ENCODE peak calls at places on chromosomes 5 and 9, in four cellular contexts. B is neural crest cell, V is Caco-2, X is fibroblast of lung. C is an unnamed sample.

GRCh38 chr9:33972698-33973097 is 76.0 kb downstream of the UBAP2 start:
- DNase-seq in B (no peak), V (no peak), X (no peak), C (no peak)

GRCh38 chr9:113559834-113560620 is 96.5 kb downstream of the RGS3 start:
- DNase-seq in B (no peak), V (no peak), X (no peak), C (no peak)

GRCh38 chr9:22742401-22742800 is 295.8 kb downstream of the DMRTA1 start:
- DNase-seq in B (no peak), V (no peak), X (no peak), C (no peak)

GRCh38 chr9:29701536-29701935 is 2128.3 kb upstream of the C9orf72 start:
- DNase-seq in B (no peak), V (no peak), X (peak; percentile 19), C (no peak)

GRCh38 chr5:172666251-172666650 is 25.2 kb downstream of the NEURL1B start:
- DNase-seq in B (no peak), V (peak; percentile 59), X (no peak), C (no peak)

GRCh38 chr5:134460551-134460950 is 48.9 kb upstream of the CDKN2AIPNL start:
- DNase-seq in B (no peak), V (no peak), X (no peak), C (no peak)

GRCh38 chr9:69265891-69266290 is 59.1 kb upstream of the ENTREP1 start:
- DNase-seq in B (no peak), V (no peak), X (peak; percentile 9), C (no peak)

GRCh38 chr9:131873891-131874440 is 134.1 kb upstream of the RAPGEF1 start:
- DNase-seq in B (no peak), V (no peak), X (no peak), C (no peak)

GRCh38 chr9:135156525-135157510 is 69.3 kb downstream of the OLFM1 start:
- DNase-seq in B (peak; percentile 81), V (peak; percentile 71), X (peak; percentile 29), C (peak; percentile 83)

GRCh38 chr5:55923177-55923872 is 71.4 kb downstream of the IL6ST start:
- DNase-seq in B (no peak), V (no peak), X (no peak), C (no peak)

GRCh38 chr5:148902478-148902877 is 76.1 kb downstream of the ADRB2 start:
- DNase-seq in B (no peak), V (no peak), X (no peak), C (no peak)

GRCh38 chr5:17154211-17154996 is 63.0 kb upstream of the BASP1 start:
- DNase-seq in B (no peak), V (no peak), X (peak; percentile 20), C (no peak)

GRCh38 chr9:137295313-137296213 is 6.5 kb downstream of the NRARP start:
- DNase-seq in B (peak; percentile 70), V (no peak), X (no peak), C (no peak)

GRCh38 chr5:68071731-68072130 is 143.8 kb upstream of the PIK3R1 start:
- DNase-seq in B (no peak), V (no peak), X (peak; percentile 25), C (no peak)

DNA sequence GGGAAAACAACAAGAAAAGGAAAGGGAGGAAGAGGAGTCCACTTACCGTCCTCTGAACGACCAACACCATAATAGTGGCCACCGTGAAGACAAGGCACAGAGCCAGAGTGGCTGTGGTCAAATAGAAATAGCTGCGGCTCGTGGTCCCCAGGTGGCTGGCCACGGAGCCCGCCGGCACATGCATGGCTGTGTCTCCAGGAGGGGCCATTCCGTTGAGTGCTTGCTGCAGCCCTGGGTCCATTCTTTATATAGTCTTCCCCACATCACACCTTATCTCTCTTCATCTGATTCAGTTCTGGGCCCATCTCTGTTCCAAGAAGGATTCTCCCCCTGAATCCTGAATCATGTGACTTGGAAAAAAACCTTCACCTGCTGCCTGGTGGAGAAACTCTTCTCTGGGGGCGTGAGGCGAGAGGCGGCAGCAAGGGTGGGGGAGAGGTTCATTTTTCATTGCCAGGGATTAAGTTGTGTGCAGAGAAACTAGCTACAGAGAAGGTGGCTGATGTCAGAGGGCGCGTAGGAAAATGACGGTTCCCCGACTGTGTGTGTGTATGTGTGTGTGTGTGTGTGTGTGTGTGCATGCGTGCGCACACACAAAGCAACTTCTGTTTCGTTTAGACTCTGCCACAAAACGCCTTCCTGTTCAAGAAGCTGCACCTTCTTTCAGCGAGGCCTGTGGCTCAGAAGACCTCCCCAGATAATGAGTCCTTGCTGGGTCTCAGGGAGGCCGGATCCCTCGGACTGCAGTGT is at the start of gene TNFSF8:
- DNase-seq in B (peak; percentile 4), V (no peak), X (no peak), C (no peak)
- TF ChIP-seq CTCF in B (no peak), V (no peak), X (no peak), C (no peak)

GRCh38 chr5:9166202-9167147 is 379.4 kb downstream of the SEMA5A start:
- DNase-seq in B (no peak), V (no peak), X (peak; percentile 21), C (no peak)
- TF ChIP-seq CTCF in B (no peak), V (no peak), X (no peak), C (peak; percentile 45)

DNA sequence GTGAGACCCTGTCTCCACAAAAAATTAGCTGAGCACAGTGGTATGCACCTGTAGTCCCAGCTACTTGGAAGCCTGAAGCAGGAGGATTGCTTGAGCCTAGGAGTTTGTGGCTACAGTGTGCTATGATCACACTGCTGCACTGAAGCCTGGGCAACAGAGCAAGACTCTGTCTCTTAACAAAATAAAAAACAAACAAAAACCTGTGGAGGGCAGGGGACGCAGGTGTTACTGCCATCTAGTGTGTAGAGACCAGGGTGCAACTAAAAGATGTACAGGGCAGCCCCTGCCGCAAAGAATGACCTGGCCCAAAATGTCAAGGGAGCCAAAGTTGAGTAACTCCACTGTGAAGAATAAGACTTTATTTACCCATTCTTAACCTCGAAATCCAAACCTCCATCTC is 27.1 kb downstream of the ASPN start:
- DNase-seq in B (no peak), V (no peak), X (no peak), C (no peak)
- TF ChIP-seq CTCF in B (peak; percentile 33), V (peak; percentile 9), X (no peak), C (peak; percentile 45)

GRCh38 chr9:108087781-108088180 is 598.2 kb upstream of the KLF4 start:
- DNase-seq in B (no peak), V (no peak), X (no peak), C (no peak)
- TF ChIP-seq CTCF in B (no peak), V (no peak), X (no peak), C (no peak)

DNA sequence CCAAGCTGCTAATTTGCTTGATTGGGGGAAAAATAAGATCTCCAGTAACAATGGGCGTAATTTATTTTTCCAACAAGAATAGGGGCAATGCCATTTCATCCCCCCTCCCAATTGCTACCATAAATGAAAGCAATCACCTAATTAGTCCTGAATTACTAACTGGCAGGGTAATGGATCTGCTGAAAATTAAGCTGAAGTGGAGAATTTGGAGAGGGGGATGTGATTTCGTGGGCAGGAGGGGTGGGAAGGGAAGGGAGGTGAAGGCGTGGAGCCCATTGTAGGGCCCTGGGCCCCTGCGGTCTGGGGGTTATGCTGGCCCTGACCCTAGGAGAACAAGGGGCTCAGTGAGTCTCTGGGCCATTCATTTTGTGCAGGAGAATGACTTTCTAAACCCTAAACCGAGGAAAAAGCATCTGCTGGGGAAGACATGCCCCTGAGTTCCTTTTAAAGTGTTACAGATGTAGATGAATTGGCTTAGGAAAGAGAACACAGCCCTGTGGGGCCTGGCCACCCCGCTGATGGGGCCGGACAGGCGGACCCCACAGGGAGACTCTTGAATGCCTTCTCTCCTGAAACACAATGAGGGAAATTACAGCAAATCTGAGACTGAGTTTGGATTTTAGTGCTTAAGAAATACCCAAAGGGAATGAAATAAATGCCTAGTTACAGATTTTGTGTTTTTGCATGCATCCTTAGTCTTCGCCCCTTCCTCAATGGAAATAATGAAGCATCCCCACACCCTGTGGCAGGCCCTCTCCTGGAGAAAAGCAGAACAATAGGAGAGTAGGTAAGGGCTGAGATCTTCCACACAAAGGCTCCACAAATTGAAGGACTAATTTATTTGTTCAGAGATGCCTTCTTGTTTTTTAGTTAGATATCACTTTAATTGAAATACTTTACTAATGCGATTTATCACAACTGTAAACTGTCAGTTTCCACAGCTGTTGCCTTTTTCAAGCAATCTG is 143.2 kb downstream of the PSAT1 start:
- DNase-seq in B (no peak), V (no peak), X (no peak), C (no peak)
- TF ChIP-seq CTCF in B (no peak), V (no peak), X (no peak), C (peak; percentile 45)

DNA sequence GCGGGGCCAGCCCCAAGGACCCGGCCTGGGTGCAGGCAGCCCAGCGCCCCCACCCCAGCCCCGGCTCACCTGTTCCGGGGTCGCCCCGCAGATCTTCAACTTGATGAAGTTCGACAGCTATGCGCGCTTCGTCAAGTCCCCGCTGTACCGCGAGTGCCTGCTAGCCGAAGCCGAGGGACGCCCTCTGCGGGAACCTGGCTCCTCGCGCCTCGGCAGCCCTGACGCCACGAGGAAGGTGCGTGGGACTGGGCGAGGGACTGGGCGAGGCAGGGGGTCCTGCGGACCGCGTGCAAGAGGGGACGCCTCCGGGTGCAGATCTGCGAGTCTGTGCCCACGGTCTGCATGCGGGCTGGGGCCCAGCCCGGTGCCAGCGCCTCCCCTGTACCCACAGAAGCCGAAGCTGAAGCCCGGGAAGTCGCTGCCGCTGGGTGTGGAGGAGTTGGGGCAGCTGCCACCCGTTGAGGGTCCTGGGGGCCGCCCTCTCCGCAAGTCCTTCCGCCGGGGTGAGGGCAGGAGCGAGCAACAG is 9.7 kb downstream of the RGS14 start:
- DNase-seq in B (no peak), V (no peak), X (no peak), C (no peak)
- TF ChIP-seq CTCF in B (no peak), V (no peak), X (peak; percentile 10), C (no peak)

GRCh38 chr5:112636288-112636731 is 101.4 kb upstream of the APC start:
- DNase-seq in B (no peak), V (no peak), X (no peak), C (no peak)
- TF ChIP-seq CTCF in B (no peak), V (no peak), X (no peak), C (no peak)

GRCh38 chr9:129332581-129332980 is 154.5 kb upstream of the IER5L start:
- DNase-seq in B (no peak), V (no peak), X (no peak), C (no peak)

GRCh38 chr9:129335456-129336129 is 157.5 kb upstream of the IER5L start:
- DNase-seq in B (no peak), V (no peak), X (no peak), C (no peak)

GRCh38 chr9:129333613-129333960 is 155.5 kb upstream of the IER5L start:
- DNase-seq in B (no peak), V (peak; percentile 71), X (no peak), C (no peak)

GRCh38 chr9:129334744-129335080 is 156.7 kb upstream of the IER5L start:
- DNase-seq in B (no peak), V (no peak), X (no peak), C (no peak)

DNA sequence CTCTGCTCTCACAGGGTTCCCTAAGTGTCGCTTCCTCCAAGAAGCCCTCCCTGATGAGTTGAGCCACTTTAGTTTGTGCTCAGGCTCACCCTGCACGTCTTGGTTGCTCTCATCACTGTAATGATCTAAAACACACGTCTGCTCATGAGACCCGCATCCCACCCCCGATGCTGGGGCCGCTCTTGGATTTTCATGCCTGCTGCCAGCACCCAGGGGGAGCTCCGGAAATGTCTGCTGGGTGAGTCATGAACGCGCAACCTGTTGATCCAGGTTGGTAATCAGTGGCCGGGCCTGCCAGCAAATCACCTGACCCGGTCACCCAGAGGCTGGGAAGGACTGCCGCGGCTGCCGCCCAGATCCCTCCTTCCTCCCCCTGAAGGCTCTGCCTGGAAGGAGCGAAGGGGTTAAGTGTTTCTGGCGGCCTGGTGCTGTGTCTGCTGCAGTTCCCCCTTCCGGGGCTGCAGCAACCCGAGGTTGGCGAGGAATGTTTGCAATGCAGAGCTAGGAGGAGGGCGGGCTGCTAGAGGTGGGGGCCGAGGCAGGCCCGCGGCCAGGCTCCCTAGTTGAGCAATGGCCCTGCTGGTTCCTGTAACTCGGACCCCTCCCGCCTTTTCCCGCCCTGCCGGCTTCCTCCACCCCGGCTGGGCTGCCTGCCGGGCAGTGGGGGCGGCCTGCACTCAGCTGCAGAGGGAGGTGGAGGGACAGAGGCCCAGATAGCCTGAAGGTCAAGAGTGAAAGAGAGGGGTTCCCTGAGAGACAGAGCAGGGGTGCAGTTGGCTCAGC is 156.1 kb upstream of the IER5L start:
- DNase-seq in B (peak; percentile 59), V (peak; percentile 99), X (peak; percentile 95), C (peak; percentile 84)
- TF ChIP-seq CTCF in B (no peak), V (peak; percentile 31), X (peak; percentile 2), C (no peak)